ENCODE peak calls at places on chromosomes 11 and 22, in eight cellular contexts. One of them, this sample, is unnamed.
A peak's percentile ranks its signal among the peaks of the same experiment; 100 is the strongest.

GRCh38 chr22:21942407-21942895 is 10.2 kb downstream of the PPM1F start:
- DNase-seq in astrocyte of the spinal cord: peak; percentile 91
- DNase-seq in AG04450: peak; percentile 39
- DNase-seq in amniotic stem cell: peak; percentile 47
- DNase-seq in GM20000: no peak
- DNase-seq in right lobe of liver: peak; percentile 83
- DNase-seq in nephron progenitor cell: no peak
- DNase-seq in COR-L47: no peak
- DNase-seq in this sample: no peak

GRCh38 chr22:41968601-41969000 is 642 bp upstream of the SEPTIN3 start:
- DNase-seq in astrocyte of the spinal cord: no peak
- DNase-seq in AG04450: no peak
- DNase-seq in amniotic stem cell: no peak
- DNase-seq in GM20000: no peak
- DNase-seq in right lobe of liver: no peak
- DNase-seq in nephron progenitor cell: no peak
- DNase-seq in COR-L47: peak; percentile 49
- DNase-seq in this sample: peak; percentile 84

GRCh38 chr22:49380095-49380827 is 447.4 kb downstream of the BRD1 start:
- DNase-seq in astrocyte of the spinal cord: no peak
- DNase-seq in AG04450: no peak
- DNase-seq in amniotic stem cell: no peak
- DNase-seq in GM20000: no peak
- DNase-seq in right lobe of liver: no peak
- DNase-seq in nephron progenitor cell: no peak
- DNase-seq in COR-L47: no peak
- DNase-seq in this sample: no peak

GRCh38 chr22:20205964-20206708 is 55.3 kb upstream of the CCDC188 start:
- DNase-seq in astrocyte of the spinal cord: peak; percentile 54
- DNase-seq in AG04450: peak; percentile 11
- DNase-seq in amniotic stem cell: no peak
- DNase-seq in GM20000: peak; percentile 80
- DNase-seq in right lobe of liver: peak; percentile 76
- DNase-seq in nephron progenitor cell: no peak
- DNase-seq in COR-L47: no peak
- DNase-seq in this sample: no peak

GRCh38 chr11:115162919-115163318 is 341.3 kb downstream of the CADM1 start:
- DNase-seq in astrocyte of the spinal cord: no peak
- DNase-seq in AG04450: no peak
- DNase-seq in amniotic stem cell: no peak
- DNase-seq in GM20000: no peak
- DNase-seq in right lobe of liver: no peak
- DNase-seq in nephron progenitor cell: no peak
- DNase-seq in COR-L47: no peak
- DNase-seq in this sample: no peak

GRCh38 chr11:87417951-87418350 is 380.2 kb downstream of the TMEM135 start:
- DNase-seq in astrocyte of the spinal cord: no peak
- DNase-seq in AG04450: no peak
- DNase-seq in amniotic stem cell: no peak
- DNase-seq in GM20000: no peak
- DNase-seq in right lobe of liver: no peak
- DNase-seq in nephron progenitor cell: no peak
- DNase-seq in COR-L47: no peak
- DNase-seq in this sample: no peak

GRCh38 chr11:72100009-72100408 is 3.1 kb downstream of the LAMTOR1 start:
- DNase-seq in astrocyte of the spinal cord: no peak
- DNase-seq in AG04450: no peak
- DNase-seq in amniotic stem cell: no peak
- DNase-seq in GM20000: no peak
- DNase-seq in right lobe of liver: no peak
- DNase-seq in nephron progenitor cell: no peak
- DNase-seq in COR-L47: no peak
- DNase-seq in this sample: no peak

GRCh38 chr11:49995559-49995958 is 13.2 kb upstream of the OR4C12 start:
- DNase-seq in astrocyte of the spinal cord: no peak
- DNase-seq in AG04450: no peak
- DNase-seq in amniotic stem cell: no peak
- DNase-seq in GM20000: no peak
- DNase-seq in right lobe of liver: no peak
- DNase-seq in nephron progenitor cell: peak; percentile 6
- DNase-seq in COR-L47: peak; percentile 82
- DNase-seq in this sample: peak; percentile 76

GRCh38 chr22:28341001-28341400 is 338.6 kb downstream of the TTC28 start:
- DNase-seq in astrocyte of the spinal cord: peak; percentile 16
- DNase-seq in AG04450: no peak
- DNase-seq in amniotic stem cell: no peak
- DNase-seq in GM20000: no peak
- DNase-seq in right lobe of liver: no peak
- DNase-seq in nephron progenitor cell: no peak
- DNase-seq in COR-L47: no peak
- DNase-seq in this sample: no peak

This sample was measured in NCI-H2171 treated with DMSO at 0.1 percent for 48 hours.